ENCODE peak calls at places on chromosomes 13 and 19, in nine cellular contexts. F is foreskin fibroblast, M is body of pancreas, T is tibial artery, Q is fibroblast of lung, G is HFF-Myc, A is stomach, Z is cardiac muscle cell, K is dorsolateral prefrontal cortex. X is an unnamed sample.

GRCh38 chr19:47663435-47663910 is 49.7 kb upstream of the EHD2 start:
- DNase-seq in M (no peak), Q (peak), F (peak), A (no peak), K (no peak), Z (peak), T (no peak), G (peak), X (peak)

GRCh38 chr19:58543826-58544590 is at the start of gene TRIM28:
- DNase-seq in F (peak), G (peak), Q (peak), M (peak), Z (peak), T (peak), K (peak), A (peak), X (peak)

GRCh38 chr19:13234518-13234917 is 84.3 kb downstream of the IER2 start:
- DNase-seq in F (peak), A (peak), T (peak), Z (peak), G (no peak), Q (peak), M (peak), K (no peak), X (peak)

GRCh38 chr13:65894049-65894448 is 1336.1 kb downstream of the PCDH9 start:
- DNase-seq in M (no peak), A (no peak), Q (no peak), T (no peak), Z (no peak), K (no peak), G (no peak), F (no peak), X (no peak)

GRCh38 chr19:7861619-7862412 is 12.4 kb downstream of the PRR36 start:
- DNase-seq in G (no peak), F (no peak), K (no peak), A (no peak), M (no peak), Z (no peak), Q (no peak), T (no peak), X (no peak)

GRCh38 chr13:66835040-66835628 is 395.0 kb downstream of the PCDH9 start:
- DNase-seq in Z (peak), K (peak), F (no peak), G (no peak), A (peak), T (peak), M (peak), Q (peak), X (peak)

GRCh38 chr19:49133621-49134454 is 14.5 kb downstream of the PPFIA3 start:
- DNase-seq in Q (peak), A (peak), Z (peak), T (no peak), G (no peak), M (peak), K (no peak), F (peak), X (peak)

GRCh38 chr19:54030895-54031586 is 32.7 kb downstream of the VSTM1 start:
- DNase-seq in M (no peak), G (no peak), A (no peak), Q (no peak), T (no peak), K (no peak), Z (peak), F (peak), X (no peak)

GRCh38 chr13:48401480-48401879 is 11.4 kb downstream of the LPAR6 start:
- DNase-seq in Q (no peak), G (no peak), F (no peak), Z (no peak), T (no peak), K (no peak), M (no peak), A (no peak), X (no peak)

GRCh38 chr13:105773241-105773640 is 762.2 kb downstream of the EFNB2 start:
- DNase-seq in G (no peak), M (no peak), T (no peak), Z (no peak), F (no peak), K (no peak), Q (no peak), A (no peak), X (no peak)

GRCh38 chr19:42028304-42029216 is 34.5 kb upstream of the ATP1A3 start:
- DNase-seq in G (no peak), Z (no peak), Q (no peak), K (no peak), F (no peak), M (no peak), A (no peak), T (no peak), X (no peak)

GRCh38 chr19:31387662-31388175 is 38.5 kb upstream of the TSHZ3 start:
- DNase-seq in Q (no peak), F (no peak), Z (no peak), M (no peak), A (no peak), K (no peak), T (no peak), G (no peak), X (no peak)

GRCh38 chr13:75123428-75123827 is 358.5 kb downstream of the TBC1D4 start:
- DNase-seq in M (no peak), K (no peak), Q (no peak), T (no peak), A (no peak), G (no peak), Z (no peak), F (no peak), X (no peak)

GRCh38 chr13:51557875-51558604 is 26.2 kb upstream of the WDFY2 start:
- DNase-seq in F (peak), G (no peak), Z (peak), T (no peak), Q (peak), K (no peak), A (no peak), M (no peak), X (peak)

GRCh38 chr13:50375792-50376191 is 360.5 kb downstream of the KCNRG start:
- DNase-seq in F (peak), M (no peak), T (no peak), K (no peak), G (no peak), Q (peak), Z (peak), A (no peak), X (peak)

GRCh38 chr13:80737513-80737912 is 396.6 kb upstream of the SPRY2 start:
- DNase-seq in Q (no peak), F (no peak), T (no peak), K (no peak), G (no peak), Z (peak), M (no peak), A (no peak), X (no peak)

GRCh38 chr19:43759515-43759914 is 4.8 kb upstream of the SMG9 start:
- DNase-seq in G (peak), A (no peak), F (peak), Z (peak), Q (peak), M (no peak), T (no peak), K (no peak), X (peak)

DNA sequence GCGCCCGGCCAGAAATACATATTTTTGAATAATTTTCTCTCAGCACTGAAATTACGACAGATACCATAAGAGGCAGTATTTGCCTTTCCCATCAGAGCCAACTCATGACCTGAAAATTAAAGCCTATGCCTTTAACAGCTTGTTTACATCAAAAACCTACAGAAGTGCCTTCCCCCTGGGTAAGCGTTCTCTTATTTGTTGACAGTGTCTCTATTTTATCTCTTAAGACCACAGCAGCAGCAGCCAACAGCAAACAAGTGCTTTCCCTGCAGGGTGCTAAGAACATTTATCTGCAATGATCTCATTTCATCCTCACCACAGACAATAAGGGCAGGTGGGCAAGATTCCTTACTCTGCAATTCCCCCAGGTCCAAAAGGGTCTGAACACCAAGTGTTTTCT is 6.0 kb downstream of the AKAP8L start:
- DNase-seq in M (no peak), Z (no peak), K (no peak), F (no peak), T (no peak), Q (no peak), A (no peak), G (no peak), X (no peak)
- TF ChIP-seq CTCF in M (no peak), Z (no peak), K (no peak), F (no peak), T (no peak), Q (no peak), A (no peak), G (no peak), X (no peak)

GRCh38 chr19:17527326-17527725 is 15.9 kb downstream of the PGLS start:
- DNase-seq in F (no peak), M (no peak), Q (no peak), Z (no peak), T (no peak), G (no peak), A (no peak), K (no peak), X (no peak)
- H3K4me3 ChIP-seq in F (no peak), M (no peak), Q (no peak), Z (no peak), T (no peak), G (no peak), A (no peak), K (no peak), X (no peak)

GRCh38 chr13:101649490-101650126 is 197.1 kb downstream of the ITGBL1 start:
- DNase-seq in F (peak), G (no peak), M (no peak), Q (peak), A (no peak), Z (peak), K (no peak), T (no peak), X (peak)
- TF ChIP-seq CTCF in F (no peak), G (no peak), M (no peak), Q (no peak), A (no peak), Z (no peak), K (no peak), T (no peak), X (no peak)

DNA sequence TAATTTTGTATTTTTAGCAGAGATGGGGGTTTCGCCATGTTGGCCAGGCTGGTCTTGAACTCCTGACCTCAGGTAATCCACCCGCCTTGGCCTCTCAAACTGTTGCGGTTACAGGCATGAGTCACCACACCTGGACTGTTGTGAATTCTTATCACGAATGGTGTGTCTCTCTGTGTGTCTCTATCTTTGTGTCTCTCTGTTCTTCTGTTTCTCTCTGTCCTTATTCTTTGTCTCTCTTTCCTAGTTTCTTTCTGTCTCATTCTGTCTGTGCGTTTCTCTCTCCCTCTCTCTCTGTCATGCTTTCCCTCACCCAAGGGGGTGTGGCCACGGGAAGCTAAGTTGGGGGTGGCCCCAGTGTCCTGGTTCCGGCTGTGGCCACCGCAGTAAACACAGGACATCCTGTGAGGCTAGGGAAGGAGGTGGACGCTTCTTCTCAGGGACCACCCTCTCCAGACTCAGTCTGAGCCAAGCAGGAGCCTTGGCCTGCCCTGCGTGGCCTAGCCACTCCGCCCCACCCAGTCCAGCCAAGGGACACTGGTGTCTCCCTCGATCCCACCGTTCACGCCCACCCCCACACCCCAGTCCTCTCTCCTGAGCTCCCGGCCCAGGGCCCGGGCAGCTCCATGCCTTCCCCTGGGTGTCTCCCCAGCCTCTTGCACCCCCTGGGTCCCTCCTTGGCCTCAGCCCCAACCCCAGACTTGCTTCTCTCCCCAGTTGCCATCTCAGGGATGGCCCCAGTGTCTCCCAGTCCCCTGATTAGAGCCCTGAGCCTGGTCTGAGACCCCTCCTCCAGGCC is 3.9 kb upstream of the PRX start:
- DNase-seq in T (peak), K (no peak), M (no peak), Z (peak), G (no peak), Q (no peak), F (peak), A (peak), X (no peak)
- H3K4me3 ChIP-seq in T (no peak), K (no peak), M (no peak), Z (no peak), G (no peak), Q (no peak), F (no peak), A (no peak), X (no peak)

DNA sequence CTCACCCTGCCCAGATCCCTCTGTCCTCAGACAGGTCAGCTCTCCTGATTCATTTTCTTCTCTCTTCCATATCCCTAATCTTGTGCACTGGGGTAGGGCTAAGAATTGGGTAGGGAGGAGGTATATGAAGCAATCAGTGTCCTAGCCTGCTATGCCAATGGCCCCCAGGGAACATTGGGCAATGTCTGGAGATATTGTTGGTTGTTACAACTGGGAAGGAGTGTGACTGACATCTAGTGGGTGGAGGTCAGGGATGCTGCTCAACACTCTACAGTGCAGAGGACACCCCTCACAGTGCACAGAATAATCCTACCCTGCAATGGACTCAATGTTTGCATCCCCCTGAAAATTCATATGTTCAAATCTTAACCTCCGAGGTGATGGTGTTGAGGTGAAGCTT is 57.5 kb downstream of the CPAMD8 start:
- DNase-seq in Q (no peak), F (no peak), G (no peak), K (no peak), T (peak), Z (peak), M (no peak), A (no peak), X (no peak)
- TF ChIP-seq CTCF in Q (no peak), F (no peak), G (no peak), K (no peak), T (no peak), Z (peak), M (no peak), A (no peak), X (no peak)

X was measured in astrocyte of the spinal cord.